ENCODE peak calls at places on chromosomes 13 and 19, in eight cellular contexts. K is adipocyte, Y is activated T-cell treated with anti-CD3 and anti-CD28 coated beads for 1 hour, U is upper lobe of right lung, J is EH, T is ovary, L is iPS-NIHi11, S is fibroblast of mammary gland. M is an unnamed sample.

GRCh38 chr13:50991624-50992610 is 82.3 kb downstream of the RNASEH2B start:
- DNase-seq in Y (no peak), S (no peak), T (no peak), J (no peak), K (no peak), L (no peak), U (no peak), M (no peak)

GRCh38 chr19:46537136-46538097 is 41.8 kb upstream of the PNMA8B start:
- DNase-seq in K (peak), T (no peak), L (peak), J (peak), S (peak), U (peak), Y (peak), M (peak)

GRCh38 chr19:31598730-31599238 is 249.5 kb upstream of the TSHZ3 start:
- DNase-seq in S (no peak), L (no peak), T (no peak), U (no peak), K (no peak), Y (no peak), J (no peak), M (no peak)

GRCh38 chr13:77225946-77226345 is 100.9 kb downstream of the MYCBP2 start:
- DNase-seq in S (no peak), Y (no peak), L (no peak), J (no peak), K (no peak), U (no peak), T (no peak), M (no peak)

GRCh38 chr19:43624933-43625332 is 5.5 kb upstream of the ZNF428 start:
- DNase-seq in U (peak), J (no peak), L (peak), T (no peak), S (peak), Y (peak), K (no peak), M (peak)

GRCh38 chr13:74886496-74886895 is 595.5 kb downstream of the TBC1D4 start:
- DNase-seq in S (peak), J (no peak), K (peak), T (no peak), Y (no peak), L (no peak), U (no peak), M (no peak)

GRCh38 chr13:30872685-30873443 is 33.2 kb upstream of the MEDAG start:
- DNase-seq in T (peak), L (peak), Y (no peak), J (peak), U (no peak), K (peak), S (peak), M (no peak)

GRCh38 chr13:99027661-99028425 is 50.0 kb upstream of the DOCK9 start:
- DNase-seq in S (no peak), J (no peak), U (no peak), T (no peak), L (no peak), Y (no peak), K (no peak), M (no peak)

GRCh38 chr19:4720037-4720700 is 3.5 kb downstream of the DPP9 start:
- DNase-seq in T (peak), Y (no peak), S (no peak), K (no peak), U (no peak), L (no peak), J (no peak), M (no peak)

GRCh38 chr13:73556902-73557301 is 498.1 kb downstream of the KLF5 start:
- DNase-seq in L (no peak), T (no peak), U (no peak), J (no peak), Y (no peak), K (peak), S (peak), M (no peak)

GRCh38 chr19:7670150-7670784 is 1.4 kb downstream of the RETN start:
- DNase-seq in K (peak), S (no peak), T (no peak), J (no peak), Y (no peak), L (peak), U (peak), M (no peak)

GRCh38 chr13:45441633-45442032 is 23.1 kb upstream of the COG3 start:
- DNase-seq in J (peak), Y (no peak), K (peak), U (no peak), S (peak), L (no peak), T (no peak), M (no peak)

GRCh38 chr13:108551674-108552073 is 77.7 kb upstream of the MYO16 start:
- DNase-seq in S (no peak), T (no peak), K (no peak), L (no peak), J (no peak), U (no peak), Y (no peak), M (no peak)

GRCh38 chr13:112783135-112783945 is 93.5 kb downstream of the ATP11A start:
- DNase-seq in Y (no peak), T (peak), J (peak), S (peak), K (no peak), L (no peak), U (peak), M (no peak)

GRCh38 chr13:40605573-40605972 is 60.9 kb downstream of the FOXO1 start:
- DNase-seq in K (no peak), S (no peak), J (no peak), U (no peak), T (no peak), L (no peak), Y (no peak), M (no peak)

GRCh38 chr13:23628250-23628649 is 58.0 kb downstream of the TNFRSF19 start:
- DNase-seq in U (no peak), Y (no peak), J (no peak), K (no peak), T (no peak), S (no peak), L (peak), M (no peak)

M was measured in T follicular helper cell.